ENCODE peak calls at places on chromosomes 7 and 10, in ten cellular contexts. W, D, K, Y, E, R, I, M, B and A are unnamed samples.

GRCh38 chr7:115618676-115619075 is 411.9 kb downstream of the TFEC start:
- DNase-seq in W (no peak), D (no peak), K (peak; percentile 14), Y (peak; percentile 96), E (no peak), R (peak; percentile 61), I (no peak), M (no peak), B (no peak), A (no peak)

GRCh38 chr7:140223515-140224221 is 46.9 kb upstream of the KDM7A start:
- DNase-seq in W (no peak), D (no peak), K (no peak), Y (no peak), E (no peak), R (no peak), I (no peak), M (no peak), B (no peak), A (no peak)

GRCh38 chr10:125152646-125153368 is 7.6 kb downstream of the CTBP2 start:
- DNase-seq in W (peak; percentile 61), D (no peak), K (no peak), Y (no peak), E (no peak), R (peak; percentile 37), I (no peak), M (no peak), B (no peak), A (peak; percentile 82)

GRCh38 chr10:6729071-6729773 is 149.1 kb upstream of the PRKCQ start:
- DNase-seq in W (no peak), D (no peak), K (no peak), Y (peak; percentile 82), E (peak; percentile 54), R (peak; percentile 92), I (no peak), M (no peak), B (no peak), A (no peak)

GRCh38 chr7:81845628-81846259 is 75.9 kb upstream of the HGF start:
- DNase-seq in W (no peak), D (no peak), K (peak; percentile 95), Y (peak; percentile 25), E (no peak), R (peak; percentile 36), I (peak; percentile 76), M (no peak), B (peak; percentile 10), A (no peak)

GRCh38 chr10:117653170-117653515 is 110.6 kb downstream of the EMX2 start:
- DNase-seq in W (no peak), D (no peak), K (no peak), Y (peak; percentile 60), E (peak; percentile 81), R (peak; percentile 96), I (no peak), M (no peak), B (no peak), A (no peak)

GRCh38 chr10:23338155-23338828 is 6.3 kb downstream of the C10orf67 start:
- DNase-seq in W (no peak), D (no peak), K (no peak), Y (peak; percentile 67), E (no peak), R (peak; percentile 45), I (no peak), M (no peak), B (no peak), A (no peak)

GRCh38 chr10:16519908-16520861 is 1.5 kb downstream of the C1QL3 start:
- DNase-seq in W (no peak), D (no peak), K (peak; percentile 1), Y (no peak), E (no peak), R (no peak), I (peak; percentile 18), M (no peak), B (no peak), A (no peak)

GRCh38 chr7:151843181-151843580 is 33.7 kb downstream of the PRKAG2 start:
- DNase-seq in W (no peak), D (no peak), K (no peak), Y (no peak), E (no peak), R (peak; percentile 3), I (no peak), M (no peak), B (no peak), A (peak; percentile 17)

GRCh38 chr7:63080406-63080805 is 918.2 kb upstream of the ZNF722 start:
- DNase-seq in W (no peak), D (no peak), K (no peak), Y (no peak), E (no peak), R (no peak), I (no peak), M (no peak), B (no peak), A (no peak)

GRCh38 chr7:16960566-16960965 is 78.8 kb upstream of the AGR3 start:
- DNase-seq in W (no peak), D (no peak), K (peak; percentile 47), Y (no peak), E (no peak), R (peak; percentile 45), I (no peak), M (no peak), B (no peak), A (no peak)

GRCh38 chr7:90958669-90959068 is 305.6 kb upstream of the FZD1 start:
- DNase-seq in W (no peak), D (no peak), K (no peak), Y (peak; percentile 66), E (no peak), R (peak; percentile 92), I (no peak), M (no peak), B (no peak), A (no peak)

GRCh38 chr7:44764081-44764480 is 15.4 kb downstream of the ZMIZ2 start:
- DNase-seq in W (no peak), D (no peak), K (no peak), Y (no peak), E (no peak), R (no peak), I (no peak), M (no peak), B (no peak), A (no peak)

GRCh38 chr7:158407581-158408331 is 179.9 kb downstream of the PTPRN2 start:
- DNase-seq in W (no peak), D (no peak), K (peak; percentile 60), Y (no peak), E (peak; percentile 34), R (peak; percentile 2), I (peak; percentile 51), M (peak; percentile 53), B (peak; percentile 31), A (no peak)

GRCh38 chr7:101803203-101804086 is 14.0 kb upstream of the CUX1 start:
- DNase-seq in W (no peak), D (no peak), K (no peak), Y (no peak), E (no peak), R (no peak), I (no peak), M (no peak), B (no peak), A (no peak)

GRCh38 chr10:79066460-79067240 is 2.1 kb upstream of the ZMIZ1 start:
- DNase-seq in W (no peak), D (no peak), K (peak; percentile 50), Y (peak; percentile 35), E (peak; percentile 92), R (peak; percentile 45), I (peak; percentile 55), M (no peak), B (peak; percentile 30), A (no peak)

GRCh38 chr7:140564643-140565042 is 76.0 kb downstream of the DENND2A start:
- DNase-seq in W (no peak), D (no peak), K (no peak), Y (no peak), E (no peak), R (no peak), I (no peak), M (no peak), B (no peak), A (no peak)

GRCh38 chr10:99234067-99234738 is 1.4 kb downstream of the HPSE2 start:
- DNase-seq in W (no peak), D (no peak), K (peak; percentile 28), Y (peak; percentile 31), E (no peak), R (peak; percentile 53), I (no peak), M (no peak), B (no peak), A (peak; percentile 66)

GRCh38 chr10:73877533-73878160 is 3.3 kb upstream of the CAMK2G start:
- DNase-seq in W (peak; percentile 23), D (no peak), K (no peak), Y (no peak), E (no peak), R (no peak), I (no peak), M (no peak), B (no peak), A (no peak)

GRCh38 chr10:50469288-50469687 is 154.5 kb downstream of the SGMS1 start:
- DNase-seq in W (no peak), D (no peak), K (no peak), Y (peak; percentile 55), E (no peak), R (peak; percentile 62), I (no peak), M (no peak), B (no peak), A (no peak)

GRCh38 chr7:118918556-118918955 is 694.1 kb downstream of the ANKRD7 start:
- DNase-seq in W (no peak), D (no peak), K (peak; percentile 58), Y (peak; percentile 5), E (no peak), R (no peak), I (no peak), M (peak; percentile 10), B (no peak), A (no peak)

GRCh38 chr10:71396714-71397339 is at the start of gene CDH23:
- DNase-seq in W (no peak), D (no peak), K (peak; percentile 24), Y (no peak), E (peak; percentile 59), R (no peak), I (peak; percentile 45), M (no peak), B (peak; percentile 72), A (peak; percentile 64)

GRCh38 chr10:132448248-132448731 is 51.3 kb downstream of the PWWP2B start:
- DNase-seq in W (no peak), D (peak; percentile 47), K (no peak), Y (no peak), E (peak; percentile 66), R (peak; percentile 69), I (peak; percentile 50), M (no peak), B (peak; percentile 90), A (peak; percentile 83)

GRCh38 chr7:69172357-69173098 is 425.7 kb upstream of the AUTS2 start:
- DNase-seq in W (no peak), D (no peak), K (no peak), Y (no peak), E (no peak), R (no peak), I (no peak), M (no peak), B (no peak), A (no peak)

GRCh38 chr7:54678763-54679396 is 80.1 kb downstream of the SEC61G start:
- DNase-seq in W (no peak), D (no peak), K (peak; percentile 51), Y (no peak), E (no peak), R (no peak), I (no peak), M (peak; percentile 15), B (no peak), A (no peak)

GRCh38 chr7:3107889-3108570 is 64.4 kb upstream of the CARD11 start:
- DNase-seq in W (no peak), D (no peak), K (no peak), Y (no peak), E (no peak), R (no peak), I (no peak), M (no peak), B (no peak), A (no peak)

GRCh38 chr7:24718977-24719491 is 38.2 kb downstream of the GSDME start:
- DNase-seq in W (no peak), D (no peak), K (no peak), Y (no peak), E (no peak), R (no peak), I (peak; percentile 94), M (peak; percentile 71), B (no peak), A (no peak)